ENCODE peak calls at places on chromosomes 5 and 9, in six cellular contexts. O is PC-3, A is GM23338, G is MM.1S, Z is neural progenitor cell, V is SK-N-SH. Y is an unnamed sample. For H3F3A, the result is how much of the 10 kb centered on the place peaks cover.

GRCh38 chr5:5581080-5581479 is 158.6 kb downstream of the ICE1 start:
- DNase-seq in O (no peak), A (no peak), G (no peak), Z (no peak), V (no peak), Y (no peak)

GRCh38 chr9:35079041-35079425 is 709 bp downstream of the FANCG start:
- DNase-seq in O (no peak), A (no peak), G (peak), Z (peak), V (peak), Y (peak)

GRCh38 chr5:78829811-78830499 is 155.2 kb downstream of the ARSB start:
- DNase-seq in O (no peak), A (no peak), G (no peak), Z (no peak), V (peak), Y (no peak)

GRCh38 chr9:114417511-114417910 is 29.7 kb upstream of the AKNA start:
- DNase-seq in O (peak), A (no peak), G (no peak), Z (no peak), V (no peak), Y (peak)

GRCh38 chr9:36237230-36237629 is 21.0 kb downstream of the GNE start:
- DNase-seq in O (no peak), A (no peak), G (no peak), Z (no peak), V (no peak), Y (no peak)

GRCh38 chr5:119355244-119355635 is 579 bp upstream of the TNFAIP8 start:
- DNase-seq in O (peak), A (peak), G (no peak), Z (peak), V (no peak), Y (no peak)

GRCh38 chr5:172302047-172302710 is 18.6 kb upstream of the UBTD2 start:
- DNase-seq in O (no peak), A (no peak), G (no peak), Z (no peak), V (no peak), Y (no peak)

GRCh38 chr5:77181173-77181572 is 29.3 kb upstream of the PDE8B start:
- DNase-seq in O (no peak), A (peak), G (no peak), Z (peak), V (no peak), Y (no peak)

GRCh38 chr9:124280176-124280691 is 22.5 kb downstream of the NEK6 start:
- DNase-seq in O (peak), A (no peak), G (no peak), Z (no peak), V (no peak), Y (peak)

GRCh38 chr5:142637871-142638270 is 48.0 kb downstream of the FGF1 start:
- DNase-seq in O (no peak), A (no peak), G (no peak), Z (no peak), V (no peak), Y (no peak)

GRCh38 chr9:88342246-88342645 is 46.0 kb upstream of the SPIN1 start:
- DNase-seq in O (no peak), A (no peak), G (no peak), Z (no peak), V (no peak), Y (peak)

GRCh38 chr5:74665246-74665645 is 19.8 kb upstream of the HEXB start:
- DNase-seq in O (no peak), A (no peak), G (no peak), Z (no peak), V (no peak), Y (no peak)

GRCh38 chr5:76345582-76345981 is 57.5 kb upstream of the IQGAP2 start:
- DNase-seq in O (peak), A (no peak), G (no peak), Z (no peak), V (no peak), Y (no peak)

GRCh38 chr9:33823801-33824200 is 6.8 kb downstream of the UBE2R2 start:
- DNase-seq in O (no peak), A (no peak), G (peak), Z (no peak), V (no peak), Y (no peak)

GRCh38 chr5:84290161-84290560 is 94.5 kb downstream of the EDIL3 start:
- DNase-seq in O (no peak), A (no peak), G (no peak), Z (no peak), V (no peak), Y (no peak)

GRCh38 chr5:135883441-135883840 is 12.2 kb downstream of the IL9 start:
- DNase-seq in O (no peak), A (peak), G (peak), Z (no peak), V (no peak), Y (no peak)

GRCh38 chr5:75566710-75567309 is 44.4 kb upstream of the ANKDD1B start:
- DNase-seq in O (peak), A (no peak), G (peak), Z (no peak), V (no peak), Y (peak)

GRCh38 chr5:57277085-57277484 is 103.2 kb downstream of the GPBP1 start:
- DNase-seq in O (peak), A (peak), G (peak), Z (no peak), V (peak), Y (peak)

GRCh38 chr9:137167752-137168574 is 1.9 kb downstream of the LRRC26 start:
- DNase-seq in O (no peak), A (peak), G (no peak), Z (peak), V (peak), Y (no peak)

GRCh38 chr9:85332487-85332886 is 409.3 kb downstream of the AGTPBP1 start:
- DNase-seq in O (peak), A (peak), G (peak), Z (peak), V (peak), Y (peak)

GRCh38 chr5:150277043-150277442 is 12.5 kb downstream of the CAMK2A start:
- DNase-seq in O (no peak), A (no peak), G (no peak), Z (no peak), V (no peak), Y (no peak)

GRCh38 chr9:78127271-78128225 is 95.9 kb upstream of the GNAQ start:
- DNase-seq in O (no peak), A (no peak), G (no peak), Z (no peak), V (no peak), Y (no peak)

GRCh38 chr9:71638627-71639026 is 129.7 kb downstream of the CEMIP2 start:
- DNase-seq in O (no peak), A (no peak), G (no peak), Z (no peak), V (no peak), Y (no peak)

GRCh38 chr9:1978941-1979340 is 36.2 kb upstream of the SMARCA2 start:
- DNase-seq in O (no peak), A (no peak), G (no peak), Z (no peak), V (peak), Y (peak)

GRCh38 chr9:107386396-107386795 is 103.2 kb downstream of the KLF4 start:
- DNase-seq in O (no peak), A (no peak), G (no peak), Z (no peak), V (no peak), Y (peak)

GRCh38 chr5:55638455-55638854 is 73.7 kb downstream of the SLC38A9 start:
- DNase-seq in O (peak), A (no peak), G (no peak), Z (no peak), V (no peak), Y (no peak)

GRCh38 chr5:164345853-164346252 is 840.4 kb downstream of the MAT2B start:
- DNase-seq in O (no peak), A (no peak), G (no peak), Z (no peak), V (no peak), Y (no peak)

GRCh38 chr9:132488611-132489010 is 78.6 kb downstream of the CFAP77 start:
- DNase-seq in O (no peak), A (no peak), G (no peak), Z (no peak), V (peak), Y (no peak)

GRCh38 chr9:132485454-132485853 is 75.4 kb downstream of the CFAP77 start:
- DNase-seq in O (no peak), A (no peak), G (no peak), Z (no peak), V (no peak), Y (no peak)

GRCh38 chr9:132489536-132489935 is 79.5 kb downstream of the CFAP77 start:
- DNase-seq in O (no peak), A (no peak), G (no peak), Z (no peak), V (no peak), Y (no peak)

GRCh38 chr9:132487351-132487791 is 77.4 kb downstream of the CFAP77 start:
- DNase-seq in O (no peak), A (no peak), G (no peak), Z (no peak), V (no peak), Y (no peak)

DNA sequence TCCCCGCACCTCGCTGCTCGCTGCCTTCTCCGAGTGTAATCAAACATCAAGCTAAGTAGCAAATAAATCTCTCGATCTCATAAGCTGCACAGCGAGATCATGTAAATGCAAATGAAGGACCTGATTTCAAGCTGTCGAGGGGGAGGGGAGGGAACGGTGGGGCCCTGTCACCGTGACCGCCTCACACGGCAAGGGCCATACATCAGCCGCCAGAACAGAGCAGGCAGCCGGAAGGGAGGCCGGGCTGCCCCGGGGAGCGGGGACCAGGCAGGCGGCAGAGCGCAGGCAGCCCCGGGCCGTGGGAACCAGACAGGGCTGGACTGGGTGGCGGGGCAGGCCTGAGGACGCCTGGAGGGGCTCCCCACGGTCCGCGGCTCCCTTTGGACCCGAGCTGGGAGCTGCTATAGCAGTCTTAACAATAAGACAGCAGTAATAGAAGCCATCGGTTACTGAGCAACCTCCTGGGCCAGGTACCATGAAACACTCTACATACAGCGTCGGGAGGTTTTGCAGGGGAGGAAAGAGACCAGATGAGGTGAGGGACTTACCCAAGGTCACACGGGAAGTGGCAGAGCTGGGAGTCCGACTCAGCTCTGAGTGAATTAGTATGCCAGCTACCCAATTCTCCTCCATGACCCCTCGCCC is 76.8 kb downstream of the CFAP77 start:
- DNase-seq in O (no peak), A (no peak), G (no peak), Z (no peak), V (peak), Y (no peak)
- H2AFZ ChIP-seq in O (no peak), A (peak), G (no peak), Z (peak), V (no peak), Y (no peak)

DNA sequence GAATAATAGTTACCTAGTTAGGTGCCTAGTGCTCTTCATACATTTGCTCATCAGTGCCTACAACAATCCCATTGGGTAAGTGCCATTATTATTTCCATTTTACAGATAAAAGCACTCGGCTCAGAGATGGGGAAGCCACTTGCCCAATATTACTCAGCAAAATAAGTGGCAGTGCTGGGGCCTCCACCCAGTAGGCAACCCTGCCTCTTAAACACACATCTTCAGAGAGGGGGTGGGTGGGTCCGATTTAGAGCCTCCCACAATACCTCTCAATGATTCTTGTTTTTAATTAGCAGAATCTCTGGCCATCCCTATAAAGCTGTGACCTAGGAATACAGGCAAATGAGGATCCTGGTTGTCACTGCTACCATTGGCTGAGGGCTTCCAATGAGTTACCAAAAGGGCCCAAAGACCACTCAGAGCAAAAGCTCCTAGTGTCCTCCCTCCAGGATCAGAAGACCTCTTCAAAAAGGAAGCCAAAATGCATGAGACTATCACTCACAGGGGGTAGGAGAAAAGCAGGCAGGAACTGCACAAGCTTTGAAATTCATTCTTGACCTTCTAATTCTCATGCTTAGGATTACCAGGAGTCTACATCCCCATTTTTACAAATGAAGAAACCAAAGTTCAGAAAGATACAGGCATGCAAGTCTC is 36.1 kb upstream of the UBE2D2 start:
- DNase-seq in O (no peak), A (no peak), G (no peak), Z (no peak), V (no peak), Y (no peak)
- TF ChIP-seq EZH2phosphoT487 in O (no peak), A (no peak), G (no peak), Z (no peak), V (no peak), Y (no peak)

DNA sequence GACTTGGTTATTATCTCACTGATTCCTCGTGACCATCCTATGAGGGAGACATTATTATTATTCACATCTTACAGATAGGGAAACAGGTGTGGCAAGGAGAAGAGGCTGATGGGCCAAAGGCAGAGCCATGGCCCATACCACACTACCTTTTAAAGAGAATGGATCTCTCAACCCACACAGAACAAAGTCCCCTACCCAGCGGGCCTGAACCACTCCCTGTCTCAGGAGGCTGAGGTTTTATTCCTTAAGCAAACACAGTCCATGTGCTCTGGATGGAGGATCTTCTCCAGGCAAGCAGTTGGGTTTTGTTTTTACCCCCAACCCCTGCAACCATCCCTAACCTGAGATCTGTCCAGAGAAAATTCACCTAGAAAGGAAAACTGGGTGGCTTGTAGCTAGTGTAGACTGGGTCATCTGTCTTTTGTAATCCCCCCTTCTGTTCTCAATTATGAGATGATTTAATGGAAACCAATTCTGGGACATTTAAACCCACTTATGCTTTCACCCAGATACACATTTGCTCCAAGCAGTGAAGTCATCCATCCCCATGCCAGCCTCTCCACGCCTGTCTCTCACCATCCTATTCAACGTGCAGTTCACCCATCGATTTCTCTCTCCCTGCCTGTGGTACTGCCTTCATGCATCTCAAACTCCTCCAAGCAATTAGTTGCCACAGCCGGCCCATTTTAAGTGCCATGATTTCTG is 2.0 kb downstream of the PHF19 start:
- DNase-seq in O (no peak), A (no peak), G (no peak), Z (no peak), V (peak), Y (no peak)
- H3F3A ChIP-seq in O (under half), A (under half), G (half or more), Z (under half), V (under half), Y (under half)

GRCh38 chr9:89533396-89534187 is 35.7 kb upstream of the SEMA4D start:
- DNase-seq in O (no peak), A (no peak), G (no peak), Z (no peak), V (peak), Y (no peak)
- H2AFZ ChIP-seq in O (no peak), A (no peak), G (no peak), Z (no peak), V (no peak), Y (no peak)

Y was measured in GM23248.